ENCODE peak calls at places on chromosomes 1 and 21, in ten cellular contexts. L is brain microvascular endothelial cell, E is cardiac fibroblast, I is epithelial cell of esophagus, G is thoracic aorta, R is mesenchymal stem cell, H is breast epithelium, J is A673, O is astrocyte, U is neural progenitor cell. M is an unnamed sample.

GRCh38 chr1:177838910-177839309 is 130.9 kb downstream of the SEC16B start:
- DNase-seq in L (no peak), E (no peak), I (no peak), G (no peak), R (no peak), H (no peak), J (no peak), O (no peak), U (no peak), M (no peak)

GRCh38 chr1:207404849-207405525 is 49.1 kb upstream of the CR2 start:
- DNase-seq in L (peak; percentile 36), E (peak; percentile 85), I (peak; percentile 78), G (no peak), R (peak; percentile 64), H (no peak), J (peak; percentile 58), O (peak; percentile 53), U (peak; percentile 70), M (no peak)

GRCh38 chr1:59298178-59298583 is 1.3 kb downstream of the FGGY start:
- DNase-seq in L (no peak), E (no peak), I (no peak), G (no peak), R (no peak), H (peak; percentile 54), J (no peak), O (no peak), U (no peak), M (peak; percentile 31)

GRCh38 chr1:201115390-201115937 is 3.2 kb upstream of the CACNA1S start:
- DNase-seq in L (no peak), E (no peak), I (no peak), G (no peak), R (no peak), H (no peak), J (no peak), O (no peak), U (no peak), M (no peak)

GRCh38 chr1:172588296-172589291 is 55.6 kb downstream of the SUCO start:
- DNase-seq in L (peak; percentile 93), E (peak; percentile 82), I (peak; percentile 66), G (no peak), R (peak; percentile 89), H (no peak), J (peak; percentile 5), O (peak; percentile 94), U (no peak), M (no peak)

GRCh38 chr1:23995431-23995837 is 15.3 kb upstream of the SRSF10 start:
- DNase-seq in L (peak; percentile 26), E (peak; percentile 77), I (no peak), G (no peak), R (no peak), H (no peak), J (no peak), O (no peak), U (no peak), M (no peak)

GRCh38 chr21:34671891-34672290 is 3.1 kb downstream of the CLIC6 start:
- DNase-seq in L (no peak), E (no peak), I (no peak), G (no peak), R (no peak), H (no peak), J (no peak), O (no peak), U (no peak), M (no peak)

GRCh38 chr1:59697138-59697811 is 117.5 kb upstream of the HOOK1 start:
- DNase-seq in L (no peak), E (peak; percentile 61), I (no peak), G (no peak), R (no peak), H (no peak), J (no peak), O (no peak), U (no peak), M (no peak)

GRCh38 chr1:11907275-11908138 is 18.7 kb downstream of the KIAA2013 start:
- DNase-seq in L (peak; percentile 91), E (peak; percentile 97), I (peak; percentile 90), G (peak; percentile 75), R (peak; percentile 93), H (peak; percentile 97), J (peak; percentile 98), O (peak; percentile 82), U (peak; percentile 96), M (peak; percentile 91)
- H3K4me3 ChIP-seq in L (no peak overlapping the region), E (no peak overlapping the region), I (peak overlapping the region; percentile 21), G (peak overlapping the region; percentile 83), R (peak overlapping the region; percentile 7), H (peak overlapping the region; percentile 74), J (no peak overlapping the region), O (no peak overlapping the region), U (peak overlapping the region; percentile 38), M (peak overlapping the region; percentile 65)

DNA sequence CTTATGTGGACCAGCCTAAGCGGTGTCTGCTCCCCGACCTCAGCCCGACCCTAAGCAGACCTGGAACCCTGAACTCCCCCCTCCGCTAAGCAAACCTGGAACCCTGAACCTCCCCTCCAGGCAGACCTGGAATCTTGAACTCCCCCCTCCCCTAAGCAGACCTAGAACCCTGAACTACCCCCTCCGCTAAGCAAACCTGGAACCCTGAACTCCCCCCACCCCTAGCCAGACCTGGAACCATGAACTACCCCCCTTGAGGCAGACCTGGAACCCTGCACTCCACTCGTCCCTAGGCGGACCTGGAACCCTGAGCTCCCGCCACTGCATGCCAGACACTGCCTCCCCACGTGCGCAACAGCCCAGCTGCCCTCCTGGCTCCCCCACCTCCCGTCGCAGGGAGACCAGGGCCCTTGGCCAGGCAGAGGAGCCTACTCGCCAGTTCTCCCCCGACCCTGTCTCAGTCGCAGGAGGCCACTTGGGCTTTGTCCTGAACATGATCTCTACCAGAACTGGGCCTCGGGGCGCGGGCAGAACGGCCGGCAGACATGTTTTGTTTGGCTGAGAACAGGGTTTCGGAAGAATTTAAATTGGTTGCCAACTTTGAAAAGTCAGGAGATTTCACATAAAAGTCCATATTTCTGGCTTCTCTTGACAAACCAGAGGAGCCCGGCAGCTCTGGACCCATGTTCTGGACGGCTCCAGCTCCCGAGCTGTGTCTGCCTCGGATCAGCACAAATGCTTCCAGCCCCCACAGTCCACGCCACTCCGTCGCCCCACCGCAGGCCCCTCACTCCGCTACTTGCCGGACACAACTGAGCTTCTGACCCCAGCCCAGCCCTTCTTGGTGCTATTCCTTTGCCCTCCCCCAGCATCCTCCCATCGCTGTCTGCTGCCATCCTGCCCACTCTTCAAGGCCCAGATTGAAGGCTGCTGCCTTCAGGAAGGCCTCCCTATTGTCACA is 9.3 kb upstream of the PLEKHG5 start:
- DNase-seq in L (no peak), E (peak; percentile 36), I (no peak), G (no peak), R (no peak), H (no peak), J (no peak), O (no peak), U (no peak), M (peak; percentile 36)
- H3K4me3 ChIP-seq in L (no peak overlapping the region), E (no peak overlapping the region), I (no peak overlapping the region), G (peak overlapping the region; percentile 43), R (no peak overlapping the region), H (no peak overlapping the region), J (no peak overlapping the region), O (no peak overlapping the region), U (no peak overlapping the region), M (no peak overlapping the region)

GRCh38 chr1:36322085-36322785 is 1.2 kb downstream of the EVA1B start:
- DNase-seq in L (no peak), E (peak; percentile 24), I (no peak), G (no peak), R (peak; percentile 46), H (no peak), J (no peak), O (no peak), U (peak; percentile 52), M (no peak)

GRCh38 chr1:36322786-36323635 is 434 bp downstream of the EVA1B start:
- DNase-seq in L (peak; percentile 46), E (peak; percentile 76), I (no peak), G (no peak), R (peak; percentile 80), H (no peak), J (no peak), O (peak; percentile 30), U (peak; percentile 69), M (peak; percentile 57)

GRCh38 chr1:36320767-36321118 is 2.7 kb downstream of the EVA1B start:
- DNase-seq in L (no peak), E (no peak), I (no peak), G (no peak), R (no peak), H (no peak), J (no peak), O (no peak), U (no peak), M (no peak)

GRCh38 chr1:36320291-36320758 is 3.1 kb downstream of the EVA1B start:
- DNase-seq in L (no peak), E (no peak), I (no peak), G (no peak), R (no peak), H (no peak), J (no peak), O (no peak), U (peak; percentile 31), M (no peak)

DNA sequence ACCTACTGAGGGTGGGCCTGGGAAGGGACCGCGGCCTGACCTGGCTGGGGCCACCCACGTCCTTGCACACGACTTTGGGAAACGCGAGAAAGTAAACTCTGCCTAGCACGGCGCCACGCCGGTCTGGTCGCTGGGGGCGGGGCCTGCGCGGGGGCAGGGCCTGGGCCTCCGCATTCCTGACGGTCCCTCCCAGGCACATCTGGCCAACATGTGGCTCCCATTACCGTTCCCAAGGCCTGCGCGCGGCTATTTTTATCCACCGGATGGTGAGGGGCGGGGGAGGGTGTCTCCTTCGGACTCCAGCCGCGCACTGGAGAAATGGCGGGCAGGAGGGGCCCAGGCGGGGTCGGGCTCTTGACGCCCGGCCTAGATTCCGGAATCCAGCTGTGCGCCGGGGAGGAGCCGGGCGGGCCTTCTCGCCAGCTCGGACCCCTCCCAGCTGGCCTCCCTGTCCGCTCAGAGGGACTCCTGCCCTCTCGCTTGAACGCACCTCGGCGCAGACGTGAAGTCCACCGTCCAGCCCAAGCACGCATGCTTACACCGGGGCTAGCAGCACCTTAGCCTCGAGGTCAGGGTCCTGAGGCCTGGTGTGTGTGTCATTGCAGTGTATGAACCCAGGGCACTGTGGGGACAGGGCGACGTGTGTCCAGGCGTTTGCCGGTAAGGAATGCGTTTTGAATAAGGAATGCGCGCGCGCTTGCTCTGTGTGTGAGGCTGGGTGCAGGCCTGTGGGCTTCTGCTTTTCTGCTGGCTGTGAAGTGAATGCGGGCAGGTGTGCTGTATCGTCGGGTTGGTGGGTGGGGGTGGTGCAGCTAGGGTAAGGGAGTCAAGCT is 2.1 kb downstream of the EVA1B start:
- DNase-seq in L (peak; percentile 65), E (peak; percentile 97), I (no peak), G (no peak), R (peak; percentile 94), H (no peak), J (no peak), O (peak; percentile 52), U (peak; percentile 89), M (peak; percentile 90)
- H3K4me3 ChIP-seq in L (peak overlapping the region; percentile 79), E (peak overlapping the region; percentile 81), I (no peak overlapping the region), G (peak overlapping the region; percentile 99), R (peak overlapping the region; percentile 87), H (peak overlapping the region; percentile 94), J (no peak overlapping the region), O (peak overlapping the region; percentile 73), U (peak overlapping the region; percentile 78), M (peak overlapping the region; percentile 88)

DNA sequence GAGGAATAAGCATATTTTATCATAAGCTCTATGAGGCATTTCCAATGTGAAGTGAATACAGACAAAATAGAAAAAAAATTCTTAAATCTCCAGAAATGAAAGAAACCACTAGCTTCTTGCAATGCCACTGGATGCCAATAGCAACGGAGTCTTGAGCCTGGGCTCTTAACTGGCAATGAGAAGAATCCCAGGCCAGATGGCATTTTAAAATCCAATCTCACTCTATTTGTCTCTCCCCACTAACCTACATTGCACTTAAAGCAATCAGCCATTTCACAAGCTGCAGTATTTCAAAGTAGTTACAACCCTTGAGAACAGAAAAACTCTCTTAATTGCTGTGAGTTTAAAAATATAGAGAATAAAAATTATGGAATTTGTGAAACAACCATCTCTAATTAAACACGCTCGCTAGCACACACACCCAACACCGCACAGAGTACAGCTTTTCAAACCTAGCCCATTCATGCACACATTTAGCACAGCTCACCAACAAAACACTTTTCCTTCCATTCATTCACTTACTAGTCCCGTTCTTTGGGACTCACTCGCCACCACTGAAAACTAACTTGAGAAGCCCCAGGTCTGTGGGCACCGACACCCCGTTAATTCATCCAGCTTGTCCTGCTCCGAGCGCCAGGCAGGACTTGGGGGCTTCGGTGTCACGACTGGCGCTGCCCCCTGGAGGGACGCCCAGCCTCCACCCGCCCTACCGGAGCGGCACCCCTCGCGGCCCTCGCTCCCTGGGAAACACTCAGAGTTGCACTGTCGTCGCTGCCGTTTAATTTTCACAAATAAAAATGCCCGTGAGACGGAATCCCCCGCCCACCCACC is 1.1 kb downstream of the DDAH1 start:
- DNase-seq in L (no peak), E (peak; percentile 42), I (no peak), G (no peak), R (peak; percentile 45), H (no peak), J (peak; percentile 31), O (peak; percentile 18), U (peak; percentile 32), M (no peak)
- H3K4me3 ChIP-seq in L (peak overlapping the region; percentile 75), E (peak overlapping the region; percentile 80), I (peak overlapping the region; percentile 47), G (peak overlapping the region; percentile 81), R (peak overlapping the region; percentile 92), H (peak overlapping the region; percentile 95), J (peak overlapping the region; percentile 87), O (peak overlapping the region; percentile 86), U (peak overlapping the region; percentile 58), M (peak overlapping the region; percentile 68)

M was measured in heart right ventricle.